ENCODE peak calls at places on chromosomes 7 and 10, in seven cellular contexts. H is testis, N is left ventricle myocardium inferior, P is tibial nerve, M is PC-3, X is esophagus muscularis mucosa, W is H9. T is an unnamed sample. For H3K9me3, the result is how much of the 10 kb centered on the place peaks cover.

GRCh38 chr10:69498711-69499471 is 47.6 kb downstream of the TSPAN15 start:
- DNase-seq in W (no peak), X (no peak), H (no peak), P (no peak), M (peak), N (no peak), T (no peak)

GRCh38 chr7:138564365-138564764 is 104.3 kb downstream of the TRIM24 start:
- DNase-seq in W (no peak), M (peak), N (no peak), X (no peak), P (no peak), H (no peak), T (peak)

GRCh38 chr7:123865517-123866117 is 20.6 kb downstream of the HYAL4 start:
- DNase-seq in H (peak), N (no peak), M (peak), P (no peak), W (peak), X (no peak), T (no peak)

GRCh38 chr10:74825371-74826141 is 844 bp upstream of the KAT6B start:
- DNase-seq in M (peak), P (peak), X (peak), W (no peak), H (peak), N (peak), T (no peak)

GRCh38 chr10:111598433-111599059 is 521.7 kb downstream of the ADRA2A start:
- DNase-seq in N (no peak), H (peak), X (peak), P (peak), W (peak), M (peak), T (no peak)

GRCh38 chr7:99622596-99622995 is 5.8 kb downstream of the ZSCAN25 start:
- DNase-seq in H (no peak), W (no peak), P (no peak), N (no peak), X (peak), M (no peak), T (no peak)

GRCh38 chr10:129161184-129161583 is 305.9 kb upstream of the MGMT start:
- DNase-seq in H (no peak), X (peak), N (no peak), P (no peak), M (peak), W (peak), T (no peak)

GRCh38 chr10:5968037-5968680 is 9.2 kb downstream of the IL15RA start:
- DNase-seq in X (peak), N (no peak), P (no peak), H (no peak), W (no peak), M (no peak), T (no peak)

GRCh38 chr7:28800150-28800549 is 158.0 kb downstream of the TRIL start:
- DNase-seq in H (no peak), W (no peak), N (peak), P (no peak), X (no peak), M (no peak), T (peak)

GRCh38 chr10:21527634-21528451 is 2.4 kb upstream of the SKIDA1 start:
- DNase-seq in N (no peak), P (no peak), M (peak), X (no peak), W (no peak), H (no peak), T (no peak)

GRCh38 chr7:135200824-135201331 is 10.4 kb downstream of the WDR91 start:
- DNase-seq in W (no peak), X (peak), N (no peak), P (no peak), M (no peak), H (no peak), T (no peak)

GRCh38 chr10:86954681-86955500 is 2.5 kb downstream of the MMRN2 start:
- DNase-seq in X (no peak), N (no peak), W (peak), P (no peak), H (no peak), M (no peak), T (no peak)

GRCh38 chr10:103448751-103449150 is 3.4 kb downstream of the CALHM2 start:
- DNase-seq in N (peak), M (peak), W (no peak), H (peak), X (no peak), P (peak), T (no peak)

GRCh38 chr7:74002474-74003017 is 25.4 kb upstream of the ELN start:
- DNase-seq in W (no peak), P (no peak), N (peak), X (no peak), H (no peak), M (peak), T (no peak)

GRCh38 chr7:155792315-155792960 is 19.8 kb downstream of the SHH start:
- DNase-seq in X (no peak), M (no peak), W (no peak), P (no peak), N (no peak), H (no peak), T (no peak)

GRCh38 chr7:64180989-64181388 is 26.0 kb upstream of the ZNF735 start:
- DNase-seq in H (no peak), W (no peak), X (no peak), M (peak), N (no peak), P (no peak), T (no peak)

GRCh38 chr10:131553581-131553980 is 242.1 kb upstream of the TCERG1L start:
- DNase-seq in P (no peak), M (no peak), N (no peak), W (no peak), H (no peak), X (no peak), T (no peak)

GRCh38 chr10:101493249-101493648 is 94.8 kb downstream of the POLL start:
- DNase-seq in W (no peak), N (no peak), H (no peak), P (no peak), X (no peak), M (no peak), T (no peak)

GRCh38 chr7:499853-500485 is 19.7 kb downstream of the PDGFA start:
- DNase-seq in W (no peak), P (no peak), H (no peak), X (no peak), M (no peak), N (peak), T (no peak)

GRCh38 chr10:119461380-119461779 is 81.1 kb downstream of the RGS10 start:
- DNase-seq in X (no peak), H (no peak), W (no peak), P (no peak), N (no peak), M (peak), T (no peak)

GRCh38 chr7:155405399-155406318 is 52.3 kb upstream of the EN2 start:
- DNase-seq in M (peak), P (no peak), H (no peak), X (no peak), N (no peak), W (peak), T (no peak)

DNA sequence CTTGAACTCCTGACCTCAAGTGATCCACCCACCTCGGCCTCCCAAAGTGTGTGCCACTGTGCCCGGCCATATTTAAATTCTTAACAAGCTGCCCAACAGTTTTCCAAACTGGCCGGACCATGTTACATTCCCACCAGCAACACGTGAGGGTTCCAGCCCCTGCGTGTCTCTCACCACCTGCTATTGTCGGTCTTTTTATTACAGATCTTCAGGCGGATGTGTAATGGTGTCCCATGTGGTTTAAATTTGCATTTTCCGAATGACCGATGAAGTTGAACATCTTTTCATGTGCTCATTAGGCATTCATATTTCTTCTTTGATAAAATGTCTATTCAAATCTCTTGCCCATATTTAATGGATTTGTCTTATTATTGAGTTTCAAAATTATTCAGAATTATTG is 11.5 kb downstream of the ELFN1 start:
- DNase-seq in N (no peak), X (no peak), M (no peak), H (no peak), P (no peak), W (no peak), T (no peak)
- H3K27ac ChIP-seq in N (no peak), X (no peak), M (no peak), H (no peak), P (no peak), W (no peak), T (no peak)

GRCh38 chr7:66267249-66267648 is 62.1 kb downstream of the TPST1 start:
- DNase-seq in W (no peak), H (peak), N (no peak), M (no peak), X (no peak), P (no peak), T (no peak)
- H3K9me3 ChIP-seq in W (under half), H (under half), N (under half), M (under half), X (under half), P (under half), T (under half)

GRCh38 chr7:45501788-45502187 is 72.4 kb upstream of the ADCY1 start:
- DNase-seq in H (no peak), W (no peak), P (no peak), X (no peak), M (no peak), N (no peak), T (no peak)

GRCh38 chr7:45495618-45496017 is 78.5 kb upstream of the ADCY1 start:
- DNase-seq in H (no peak), X (no peak), W (no peak), N (no peak), M (no peak), P (no peak), T (no peak)

GRCh38 chr7:45506059-45506458 is 68.1 kb upstream of the ADCY1 start:
- DNase-seq in H (no peak), M (no peak), P (no peak), W (no peak), X (no peak), N (no peak), T (no peak)

GRCh38 chr7:45500257-45500656 is 73.9 kb upstream of the ADCY1 start:
- DNase-seq in W (no peak), X (no peak), M (no peak), H (no peak), N (no peak), P (no peak), T (no peak)
- H3K27ac ChIP-seq in W (no peak), X (no peak), M (no peak), H (no peak), N (no peak), P (no peak), T (no peak)

GRCh38 chr7:158546214-158546613 is 41.4 kb downstream of the PTPRN2 start:
- DNase-seq in P (no peak), N (no peak), M (no peak), W (no peak), X (no peak), H (no peak), T (no peak)

GRCh38 chr7:158544708-158545107 is 42.9 kb downstream of the PTPRN2 start:
- DNase-seq in P (no peak), X (no peak), W (no peak), H (no peak), M (no peak), N (no peak), T (no peak)

GRCh38 chr7:158548726-158549125 is 38.9 kb downstream of the PTPRN2 start:
- DNase-seq in P (no peak), X (no peak), N (no peak), M (no peak), W (no peak), H (no peak), T (no peak)

GRCh38 chr7:158547817-158548216 is 39.8 kb downstream of the PTPRN2 start:
- DNase-seq in M (no peak), X (no peak), N (no peak), P (no peak), W (no peak), H (no peak), T (no peak)

DNA sequence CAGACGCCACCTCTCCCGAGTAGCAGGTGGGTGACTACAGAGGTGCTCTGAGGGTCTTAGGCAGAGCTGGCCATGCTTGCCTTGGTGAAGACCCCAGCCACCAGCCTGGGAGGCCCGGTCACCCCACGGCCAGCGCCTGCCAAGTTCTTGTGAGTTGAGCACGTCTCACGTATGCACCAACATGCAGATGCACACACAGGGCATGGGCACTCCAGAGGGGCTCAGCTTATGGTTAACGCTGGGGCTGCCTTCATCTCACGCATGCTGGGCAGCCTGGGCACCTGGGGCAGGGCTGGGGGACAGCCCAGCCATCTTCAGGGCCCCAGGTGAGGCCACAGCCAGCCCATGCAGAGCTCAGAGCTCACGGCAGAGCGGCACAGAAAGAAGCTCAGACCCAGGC is 41.0 kb downstream of the PTPRN2 start:
- DNase-seq in N (no peak), X (no peak), M (no peak), W (no peak), P (no peak), H (no peak), T (no peak)
- H3K9me3 ChIP-seq in N (under half), X (under half), M (under half), W (under half), P (under half), H (under half), T (under half)

GRCh38 chr7:2638224-2638991 is 6.6 kb downstream of the TTYH3 start:
- DNase-seq in W (no peak), X (no peak), N (peak), P (no peak), H (peak), M (no peak), T (peak)

GRCh38 chr7:2641406-2642393 is 9.9 kb downstream of the TTYH3 start:
- DNase-seq in M (no peak), W (peak), H (peak), X (peak), P (peak), N (peak), T (peak)

GRCh38 chr7:2639151-2639993 is 7.6 kb downstream of the TTYH3 start:
- DNase-seq in H (no peak), P (no peak), W (no peak), N (no peak), X (no peak), M (no peak), T (no peak)

GRCh38 chr7:2639994-2640830 is 8.4 kb downstream of the TTYH3 start:
- DNase-seq in N (no peak), W (no peak), H (no peak), M (no peak), X (no peak), P (no peak), T (peak)

DNA sequence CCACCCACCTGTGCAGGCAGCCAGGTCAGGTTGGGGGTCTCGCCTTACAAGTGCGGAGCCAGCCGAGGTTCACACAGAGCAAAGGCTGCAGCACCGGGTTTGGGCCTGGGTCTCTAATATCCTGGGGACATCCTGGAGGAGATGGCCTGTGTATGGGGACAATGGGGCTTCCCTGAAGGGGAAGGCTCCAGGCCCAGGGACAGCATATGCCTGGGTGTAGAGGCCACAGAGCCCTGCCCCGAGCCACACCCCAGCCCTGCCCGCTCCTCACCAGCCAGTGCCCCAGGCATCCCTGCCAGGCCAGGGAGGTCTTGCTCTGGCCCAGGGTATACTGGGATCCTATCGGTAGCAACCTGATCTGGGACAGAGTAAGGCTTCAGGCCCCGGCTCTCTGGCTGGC is 9.1 kb downstream of the TTYH3 start:
- DNase-seq in X (no peak), N (no peak), H (no peak), M (no peak), P (no peak), W (no peak), T (no peak)
- H3K27ac ChIP-seq in X (peak), N (peak), H (peak), M (no peak), P (peak), W (no peak), T (peak)

GRCh38 chr7:158442260-158442659 is 145.4 kb downstream of the PTPRN2 start:
- DNase-seq in M (peak), X (no peak), P (no peak), H (no peak), W (no peak), N (no peak), T (no peak)

GRCh38 chr7:158443688-158444483 is 143.7 kb downstream of the PTPRN2 start:
- DNase-seq in P (no peak), X (no peak), M (no peak), W (no peak), N (no peak), H (no peak), T (no peak)

GRCh38 chr7:158445421-158446175 is 142.0 kb downstream of the PTPRN2 start:
- DNase-seq in M (no peak), H (no peak), N (no peak), P (no peak), W (peak), X (no peak), T (no peak)

GRCh38 chr7:158444501-158445420 is 142.9 kb downstream of the PTPRN2 start:
- DNase-seq in W (no peak), P (no peak), H (no peak), N (no peak), X (no peak), M (no peak), T (no peak)

GRCh38 chr7:158443014-158443687 is 144.5 kb downstream of the PTPRN2 start:
- DNase-seq in P (no peak), H (no peak), N (no peak), M (no peak), W (peak), X (no peak), T (no peak)
- H3K9me3 ChIP-seq in P (under half), H (under half), N (under half), M (under half), W (under half), X (under half), T (under half)

DNA sequence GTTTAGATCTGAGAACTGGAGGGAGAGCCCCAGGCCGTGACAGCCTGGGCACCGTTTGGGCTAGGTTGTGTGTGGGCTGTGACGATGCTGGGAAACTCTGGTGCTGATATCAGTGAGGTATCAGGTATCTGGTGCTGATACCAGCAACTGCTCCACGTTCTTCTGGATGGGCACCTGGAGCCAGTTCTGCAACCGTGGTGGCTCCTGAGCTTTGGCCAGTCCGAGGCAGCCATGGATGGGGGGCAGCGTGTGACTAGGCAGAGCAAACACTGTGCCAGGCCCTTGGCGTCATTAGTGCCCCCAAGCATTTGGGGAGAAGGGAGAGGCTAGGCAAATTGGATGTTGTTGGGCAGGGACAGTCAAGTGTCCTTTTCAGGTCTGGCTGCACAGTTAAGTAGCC is 57.9 kb downstream of the ZNF467 start:
- DNase-seq in N (no peak), X (no peak), P (no peak), M (no peak), H (peak), W (peak), T (no peak)
- H3K27ac ChIP-seq in N (peak), X (peak), P (peak), M (no peak), H (peak), W (no peak), T (peak)

GRCh38 chr10:95116869-95117269 is 47.6 kb upstream of the CYP2C8 start:
- DNase-seq in N (no peak), P (no peak), M (no peak), H (no peak), X (no peak), W (no peak), T (no peak)
- H3K9me3 ChIP-seq in N (half or more), P (half or more), M (under half), H (under half), X (under half), W (under half), T (under half)

DNA sequence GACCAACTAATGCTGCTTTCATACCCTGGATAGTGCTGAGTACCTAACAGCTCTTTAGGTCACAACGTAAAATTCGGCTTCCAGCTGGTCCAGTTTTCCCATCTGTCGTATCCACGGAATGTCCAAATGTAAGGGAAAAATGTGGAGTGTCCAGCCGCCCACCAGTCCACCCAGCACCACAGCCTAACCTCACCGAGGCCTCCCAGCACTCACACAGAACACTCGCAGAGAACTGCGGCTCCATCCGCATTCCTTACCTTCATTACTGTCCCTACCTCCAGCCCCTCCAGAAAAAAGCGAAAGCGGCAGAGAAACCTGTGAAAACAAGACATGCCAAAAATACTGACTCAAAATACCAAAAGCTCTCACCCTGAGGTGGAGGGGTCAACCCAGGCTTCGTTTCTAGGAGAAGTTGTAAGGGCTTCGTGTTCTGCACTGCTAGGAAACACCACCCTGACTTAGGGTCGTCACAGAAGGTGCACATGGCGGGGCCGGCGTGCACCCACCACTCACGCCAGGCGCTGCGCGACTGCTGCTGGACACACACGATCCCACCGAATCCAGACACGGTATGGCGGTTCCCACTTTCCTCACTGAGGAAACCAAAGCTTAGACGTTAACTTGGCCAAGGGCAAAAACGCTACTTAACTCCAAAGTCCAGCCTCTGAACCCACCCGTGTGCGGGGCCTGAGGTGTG is 73.9 kb downstream of the AMZ1 start:
- DNase-seq in W (no peak), H (no peak), M (no peak), P (no peak), X (no peak), N (no peak), T (no peak)
- H3K27ac ChIP-seq in W (no peak), H (peak), M (no peak), P (peak), X (peak), N (peak), T (no peak)